ENCODE peak calls at places on chromosome 13, in five cellular contexts. R, O, D, P and H are unnamed samples.

GRCh38 chr13:51564671-51565070 is 19.6 kb upstream of the WDFY2 start:
- DNase-seq in O (no peak), D (no peak), R (no peak), P (no peak), H (no peak)

GRCh38 chr13:22897571-22898314 is 283.0 kb upstream of the SGCG start:
- DNase-seq in O (no peak), R (no peak), P (no peak), D (no peak), H (no peak)

GRCh38 chr13:44308352-44308751 is 65.3 kb upstream of the SERP2 start:
- DNase-seq in O (no peak), R (no peak), P (no peak), D (no peak), H (no peak)

GRCh38 chr13:31048521-31048920 is 113.2 kb downstream of the HSPH1 start:
- DNase-seq in P (no peak), O (peak), D (no peak), R (no peak), H (no peak)

GRCh38 chr13:48383384-48383783 is 29.5 kb downstream of the LPAR6 start:
- DNase-seq in P (no peak), R (no peak), D (no peak), O (no peak), H (no peak)

GRCh38 chr13:43732726-43733125 is 54.0 kb downstream of the ENOX1 start:
- DNase-seq in P (no peak), D (no peak), R (no peak), O (no peak), H (no peak)

GRCh38 chr13:42746846-42747245 is 34.5 kb upstream of the FAM216B start:
- DNase-seq in R (no peak), D (no peak), O (no peak), P (no peak), H (no peak)

GRCh38 chr13:72431981-72432617 is 295.3 kb downstream of the MZT1 start:
- DNase-seq in P (no peak), D (no peak), R (no peak), O (peak), H (no peak)

GRCh38 chr13:72341904-72342303 is 385.5 kb downstream of the MZT1 start:
- DNase-seq in R (no peak), O (peak), P (peak), D (no peak), H (no peak)

GRCh38 chr13:33119886-33120543 is 103.8 kb downstream of the KL start:
- DNase-seq in P (no peak), R (peak), O (no peak), D (no peak), H (no peak)

GRCh38 chr13:50179977-50180376 is 164.7 kb downstream of the KCNRG start:
- DNase-seq in D (no peak), P (no peak), R (no peak), O (no peak), H (no peak)
- TF ChIP-seq JUNB in D (no peak), P (no peak), R (no peak), O (no peak), H (no peak)

GRCh38 chr13:114097504-114097892 is 34.9 kb downstream of the RASA3 start:
- DNase-seq in O (no peak), P (no peak), D (no peak), R (no peak), H (no peak)
- H3K27ac ChIP-seq in O (peak), P (no peak), D (no peak), R (no peak), H (no peak)

GRCh38 chr13:65260938-65261880 is 1968.9 kb downstream of the PCDH9 start:
- DNase-seq in P (no peak), O (no peak), D (no peak), R (no peak), H (no peak)
- H3K4me2 ChIP-seq in P (no peak), O (no peak), D (no peak), R (peak), H (no peak)

GRCh38 chr13:46804391-46804815 is 7.4 kb upstream of the ESD start:
- DNase-seq in R (peak), P (peak), D (no peak), O (no peak), H (no peak)
- TF ChIP-seq JUNB in R (peak), P (no peak), D (no peak), O (no peak), H (no peak)

GRCh38 chr13:106491928-106492327 is 43.5 kb downstream of the EFNB2 start:
- DNase-seq in R (no peak), O (no peak), D (no peak), P (no peak), H (no peak)

GRCh38 chr13:106490177-106490576 is 45.3 kb downstream of the EFNB2 start:
- DNase-seq in R (no peak), P (no peak), D (no peak), O (no peak), H (no peak)

GRCh38 chr13:106490887-106491321 is 44.6 kb downstream of the EFNB2 start:
- DNase-seq in P (no peak), O (no peak), R (no peak), D (no peak), H (no peak)

GRCh38 chr13:106492576-106493323 is 42.7 kb downstream of the EFNB2 start:
- DNase-seq in P (no peak), O (no peak), R (no peak), D (no peak), H (no peak)

GRCh38 chr13:106491463-106491862 is 44.0 kb downstream of the EFNB2 start:
- DNase-seq in O (no peak), D (no peak), R (no peak), P (no peak), H (no peak)
- H3K27ac ChIP-seq in O (no peak), D (no peak), R (no peak), P (no peak), H (no peak)

GRCh38 chr13:113209880-113210421 is 538 bp downstream of the CUL4A start:
- DNase-seq in P (peak), O (peak), R (no peak), D (no peak), H (no peak)

GRCh38 chr13:113211774-113212173 is 2.4 kb downstream of the CUL4A start:
- DNase-seq in R (no peak), D (no peak), O (peak), P (peak), H (no peak)

GRCh38 chr13:113209336-113209879 is at the start of gene CUL4A:
- DNase-seq in D (no peak), O (peak), R (peak), P (peak), H (peak)

GRCh38 chr13:113208424-113209335 is at the start of gene PCID2:
- DNase-seq in P (peak), O (peak), R (peak), D (peak), H (peak)

DNA sequence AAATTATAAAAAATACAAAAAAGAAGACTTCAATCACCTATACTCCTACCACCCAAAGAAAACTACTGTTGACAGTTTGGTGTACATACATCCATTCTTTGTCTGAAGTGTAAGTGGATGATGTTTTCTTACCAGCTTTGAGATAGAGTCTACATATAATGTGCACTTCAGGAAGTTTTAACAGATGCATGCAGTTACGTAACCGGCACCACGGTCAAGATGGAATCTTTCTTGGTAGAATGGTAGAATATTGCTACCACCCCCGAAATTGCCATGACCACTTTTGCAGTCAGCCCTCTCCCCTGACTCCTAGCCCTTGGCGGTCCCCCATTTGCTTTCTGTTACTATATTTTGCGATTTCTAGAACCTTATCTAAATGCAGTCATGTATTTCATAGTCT is 1.4 kb downstream of the CUL4A start:
- DNase-seq in D (no peak), O (no peak), R (no peak), P (no peak), H (no peak)
- H3K4me2 ChIP-seq in D (peak), O (peak), R (peak), P (peak), H (peak)

DNA sequence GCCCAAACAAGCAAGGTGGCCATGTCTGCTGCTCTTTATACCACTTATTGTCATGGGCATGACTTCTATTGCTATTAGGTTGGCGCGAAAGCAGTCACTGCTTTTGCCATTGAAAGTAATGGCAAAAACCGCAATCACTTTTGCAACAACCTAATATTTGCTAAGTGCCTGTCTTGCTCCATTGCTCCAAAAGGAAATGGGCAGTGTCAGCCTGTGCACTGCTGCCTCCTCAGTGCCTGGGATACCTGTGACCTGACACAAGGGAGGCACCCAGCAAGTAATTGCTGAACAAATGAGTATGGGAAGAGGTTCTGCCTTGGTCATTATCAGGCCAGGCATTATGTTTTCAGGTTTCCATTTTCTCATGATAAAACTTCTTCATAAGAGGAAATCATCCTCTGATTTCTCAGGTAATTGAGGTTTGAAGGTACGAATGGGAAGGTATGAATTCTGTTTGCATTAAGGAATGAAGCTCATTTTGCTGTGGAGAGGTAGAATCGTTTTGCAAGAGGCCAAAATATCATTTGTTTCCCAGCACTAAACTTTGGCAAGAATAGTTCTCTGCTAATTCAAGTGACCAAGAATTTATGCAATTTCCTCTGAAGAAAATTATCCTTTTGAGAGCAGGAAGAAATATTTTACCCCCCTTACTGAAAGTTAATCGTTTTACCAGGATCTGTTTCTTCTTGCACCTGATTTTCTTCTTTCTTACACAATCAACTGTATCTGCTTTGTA is 128.3 kb upstream of the SPRY2 start:
- DNase-seq in D (no peak), O (no peak), P (no peak), R (no peak), H (no peak)
- TF ChIP-seq JUNB in D (no peak), O (no peak), P (no peak), R (no peak), H (no peak)

GRCh38 chr13:40287428-40287827 is 379.0 kb downstream of the FOXO1 start:
- DNase-seq in R (no peak), O (no peak), D (no peak), P (no peak), H (no peak)
- H3K27ac ChIP-seq in R (no peak), O (no peak), D (no peak), P (no peak), H (no peak)

GRCh38 chr13:93637852-93638251 is 411.2 kb downstream of the GPC6 start:
- DNase-seq in R (no peak), P (no peak), D (no peak), O (no peak), H (no peak)

GRCh38 chr13:93640452-93640851 is 413.8 kb downstream of the GPC6 start:
- DNase-seq in O (no peak), R (no peak), D (no peak), P (no peak), H (no peak)

DNA sequence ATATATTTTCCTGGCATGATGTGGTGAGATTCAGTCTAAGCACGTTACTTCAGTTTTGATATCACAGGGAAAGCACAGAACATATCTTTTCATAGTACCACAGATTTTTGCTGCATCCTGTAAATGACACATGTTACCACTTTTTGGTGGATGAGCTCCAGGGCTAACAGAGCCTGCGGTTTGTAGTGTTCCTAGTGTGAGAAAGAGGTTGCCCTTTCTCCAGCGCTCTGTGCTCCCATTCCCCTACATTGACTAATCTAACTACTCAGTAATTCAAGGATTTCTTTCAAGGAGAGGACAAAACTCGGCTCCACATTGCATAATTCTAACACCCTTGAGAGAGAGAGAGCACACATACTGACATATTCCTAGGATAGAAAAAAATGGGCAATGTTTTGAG is 409.1 kb downstream of the GPC6 start:
- DNase-seq in P (no peak), R (no peak), D (no peak), O (no peak), H (no peak)
- H3K4me2 ChIP-seq in P (no peak), R (no peak), D (no peak), O (no peak), H (no peak)